ENCODE peak calls at places on chromosomes 2 and 18, in seven cellular contexts. K is A549, O is K562, A is IMR-90, R is HepG2, D is GM12878, V is H1. E is an unnamed sample.

GRCh38 chr2:182324665-182325064 is 102.2 kb downstream of the PDE1A start:
- DNase-seq in K (no peak), O (no peak), A (peak), R (no peak), D (no peak), V (no peak), E (no peak)

GRCh38 chr2:33395660-33396249 is 80.7 kb upstream of the RASGRP3 start:
- DNase-seq in K (peak), O (peak), A (peak), R (peak), D (no peak), V (no peak), E (peak)

GRCh38 chr18:74895686-74896085 is 298.0 kb downstream of the ZNF407 start:
- DNase-seq in K (no peak), O (no peak), A (peak), R (peak), D (no peak), V (no peak), E (no peak)

GRCh38 chr2:85243101-85244072 is 84.4 kb downstream of the TGOLN2 start:
- DNase-seq in K (peak), O (peak), A (no peak), R (peak), D (no peak), V (no peak), E (peak)

GRCh38 chr2:37365669-37366068 is 21.2 kb downstream of the QPCT start:
- DNase-seq in K (no peak), O (no peak), A (no peak), R (no peak), D (no peak), V (no peak), E (no peak)

GRCh38 chr18:67463829-67464228 is 52.7 kb downstream of the DSEL start:
- DNase-seq in K (no peak), O (no peak), A (no peak), R (no peak), D (no peak), V (no peak), E (no peak)

GRCh38 chr2:212863185-212863588 is 288.2 kb downstream of the IKZF2 start:
- DNase-seq in K (no peak), O (peak), A (no peak), R (peak), D (peak), V (peak), E (peak)

GRCh38 chr18:59617468-59617932 is 79.7 kb downstream of the CCBE1 start:
- DNase-seq in K (no peak), O (no peak), A (no peak), R (no peak), D (no peak), V (no peak), E (peak)

GRCh38 chr2:6723865-6724571 is 141.7 kb downstream of the CMPK2 start:
- DNase-seq in K (no peak), O (no peak), A (no peak), R (no peak), D (no peak), V (no peak), E (peak)

GRCh38 chr18:55932675-55933074 is 344.7 kb upstream of the TCF4 start:
- DNase-seq in K (no peak), O (no peak), A (no peak), R (no peak), D (no peak), V (no peak), E (no peak)

GRCh38 chr18:64720781-64721464 is 572.0 kb upstream of the LINC00305 start:
- DNase-seq in K (no peak), O (no peak), A (no peak), R (peak), D (no peak), V (no peak), E (no peak)

GRCh38 chr18:41128545-41128944 is 826.5 kb upstream of the PIK3C3 start:
- DNase-seq in K (no peak), O (no peak), A (peak), R (no peak), D (no peak), V (no peak), E (no peak)

GRCh38 chr2:134148843-134149472 is 104.9 kb upstream of the MGAT5 start:
- DNase-seq in K (no peak), O (no peak), A (no peak), R (no peak), D (no peak), V (no peak), E (no peak)

DNA sequence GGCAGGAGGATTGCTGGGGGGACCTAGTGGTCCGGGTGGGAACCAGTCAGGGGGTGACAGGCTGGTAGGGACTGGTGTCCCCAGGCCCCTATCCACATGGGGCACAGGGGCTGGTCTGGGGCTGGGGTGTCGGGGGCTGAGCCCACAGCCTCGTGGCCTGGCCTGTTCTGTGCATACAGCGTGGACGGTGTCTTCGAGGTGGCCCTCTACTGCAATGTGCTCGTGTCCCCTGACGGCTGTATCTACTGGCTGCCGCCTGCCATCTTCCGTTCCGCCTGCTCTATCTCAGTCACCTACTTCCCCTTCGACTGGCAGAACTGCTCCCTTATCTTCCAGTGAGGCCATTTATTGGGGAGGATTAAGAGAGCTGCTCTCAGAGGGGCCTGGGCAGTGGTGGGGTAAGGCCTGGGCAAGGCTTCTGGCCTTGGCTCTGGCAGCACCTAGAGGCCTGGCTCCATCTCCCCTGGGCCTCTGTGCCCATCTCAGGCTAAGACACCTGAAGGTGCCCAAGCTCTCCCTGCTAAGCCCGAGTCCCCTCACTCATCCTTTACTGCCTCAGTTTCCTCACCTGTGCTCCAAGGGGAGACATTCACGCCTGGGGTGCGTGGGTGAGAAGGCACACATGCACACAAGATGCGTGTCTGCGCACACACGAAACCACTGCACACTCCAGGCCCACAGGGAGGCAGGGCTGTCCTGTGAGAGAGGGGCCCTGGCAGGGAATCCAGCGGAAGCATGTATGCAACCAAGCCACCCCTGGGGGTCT is 1.9 kb downstream of the CHRNG start:
- DNase-seq in K (no peak), O (peak), A (no peak), R (no peak), D (no peak), V (no peak), E (peak)
- TF ChIP-seq RFX5 in K (no peak), O (no peak), A (no peak), R (no peak), D (no peak), V (no peak), E (no peak)

DNA sequence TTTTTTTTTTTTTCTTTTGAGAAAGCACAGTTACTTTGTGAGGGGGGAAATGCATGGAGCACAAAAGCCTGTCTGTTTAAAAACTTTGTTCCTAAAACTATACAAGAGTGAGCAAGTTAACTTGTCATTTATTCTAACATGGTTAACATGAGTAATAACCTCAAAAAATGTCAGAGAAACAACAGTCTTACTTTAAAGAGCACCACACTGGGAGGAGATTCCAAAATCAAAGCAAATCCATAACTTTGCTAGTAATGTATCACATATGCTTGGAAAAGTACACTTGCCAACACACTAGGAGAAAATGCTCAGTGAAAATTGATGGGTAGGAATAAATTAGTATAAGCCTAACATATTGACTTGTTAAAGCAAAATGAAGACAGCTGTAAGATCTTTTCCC is 157.1 kb downstream of the PRPF40A start:
- DNase-seq in K (no peak), O (no peak), A (peak), R (no peak), D (no peak), V (no peak), E (no peak)
- TF ChIP-seq RFX5 in K (no peak), O (no peak), A (no peak), R (no peak), D (no peak), V (no peak), E (no peak)

GRCh38 chr2:174334781-174335604 is at the start of gene SP9:
- DNase-seq in K (peak), O (peak), A (peak), R (peak), D (no peak), V (no peak), E (peak)
- TF ChIP-seq RFX5 in K (no peak), O (no peak), A (no peak), R (no peak), D (no peak), V (no peak), E (no peak)

GRCh38 chr2:9018109-9018508 is 14.6 kb upstream of the MBOAT2 start:
- DNase-seq in K (no peak), O (no peak), A (no peak), R (no peak), D (no peak), V (no peak), E (no peak)

GRCh38 chr2:9020267-9020666 is 16.8 kb upstream of the MBOAT2 start:
- DNase-seq in K (no peak), O (no peak), A (no peak), R (no peak), D (no peak), V (no peak), E (no peak)

GRCh38 chr2:9018534-9018933 is 15.1 kb upstream of the MBOAT2 start:
- DNase-seq in K (no peak), O (no peak), A (no peak), R (no peak), D (no peak), V (no peak), E (no peak)

GRCh38 chr2:9024575-9024974 is 21.1 kb upstream of the MBOAT2 start:
- DNase-seq in K (no peak), O (no peak), A (no peak), R (no peak), D (no peak), V (no peak), E (no peak)

GRCh38 chr2:9021563-9022211 is 18.2 kb upstream of the MBOAT2 start:
- DNase-seq in K (no peak), O (no peak), A (no peak), R (no peak), D (no peak), V (no peak), E (no peak)
- TF ChIP-seq RFX5 in K (no peak), O (no peak), A (no peak), R (no peak), D (no peak), V (no peak), E (no peak)

DNA sequence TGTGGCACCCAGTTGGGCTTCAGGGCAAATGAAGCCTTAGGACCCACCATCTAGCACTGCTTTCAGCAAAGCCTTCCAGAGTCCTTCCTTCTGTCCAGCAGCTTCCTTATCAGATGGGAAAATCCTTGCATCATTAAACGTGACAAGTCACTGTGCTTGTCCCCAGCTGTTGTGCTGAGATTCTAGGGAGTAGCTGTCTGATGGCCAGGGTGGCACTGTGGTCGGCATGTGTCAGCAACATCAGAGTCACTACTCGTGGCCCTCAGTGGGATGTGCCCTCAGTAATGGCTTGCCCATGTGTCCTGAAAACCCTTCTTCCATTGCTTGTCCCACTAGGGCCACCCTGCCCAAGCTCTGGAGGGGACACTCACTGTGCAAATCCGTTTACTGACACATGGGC is 102.4 kb downstream of the GBX2 start:
- DNase-seq in K (no peak), O (no peak), A (no peak), R (no peak), D (no peak), V (no peak), E (no peak)
- TF ChIP-seq RFX5 in K (no peak), O (no peak), A (no peak), R (no peak), D (no peak), V (no peak), E (no peak)

GRCh38 chr2:186456941-186457340 is 29.1 kb upstream of the ZC3H15 start:
- DNase-seq in K (no peak), O (no peak), A (peak), R (no peak), D (no peak), V (no peak), E (no peak)
- TF ChIP-seq RFX5 in K (no peak), O (no peak), A (no peak), R (no peak), D (no peak), V (no peak), E (no peak)

GRCh38 chr2:63861220-63861822 is 19.6 kb downstream of the UGP2 start:
- DNase-seq in K (peak), O (peak), A (peak), R (peak), D (no peak), V (no peak), E (peak)
- TF ChIP-seq RFX5 in K (no peak), O (no peak), A (no peak), R (no peak), D (no peak), V (no peak), E (no peak)

GRCh38 chr2:144381716-144382115 is 138.2 kb downstream of the ZEB2 start:
- DNase-seq in K (no peak), O (no peak), A (no peak), R (no peak), D (no peak), V (no peak), E (no peak)

GRCh38 chr2:144382848-144383247 is 137.1 kb downstream of the ZEB2 start:
- DNase-seq in K (no peak), O (no peak), A (no peak), R (no peak), D (peak), V (no peak), E (no peak)

GRCh38 chr2:144378551-144378950 is 141.4 kb downstream of the ZEB2 start:
- DNase-seq in K (no peak), O (no peak), A (no peak), R (no peak), D (no peak), V (no peak), E (no peak)

GRCh38 chr2:144377929-144378328 is 142.0 kb downstream of the ZEB2 start:
- DNase-seq in K (no peak), O (no peak), A (peak), R (no peak), D (no peak), V (no peak), E (no peak)

DNA sequence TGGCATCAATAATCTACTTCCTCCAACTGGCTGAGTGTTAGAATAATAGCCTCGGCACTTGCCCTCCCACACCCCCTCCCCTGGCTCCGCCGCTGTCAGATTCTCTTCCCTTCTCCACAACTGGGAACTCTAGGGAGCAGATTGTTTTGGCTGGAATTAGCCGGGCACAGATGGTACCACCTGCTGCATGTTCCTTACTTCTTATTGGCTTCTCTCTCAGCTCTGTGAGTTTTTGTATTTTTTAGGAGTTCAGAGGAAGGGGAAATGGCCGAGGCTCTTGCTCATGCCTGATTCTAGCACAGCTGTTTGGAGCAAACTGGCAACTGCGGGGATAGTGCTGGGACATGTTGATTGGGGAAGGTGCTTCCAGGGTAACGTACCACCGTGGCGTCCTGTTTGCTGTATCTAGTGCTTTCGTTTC is 140.0 kb downstream of the ZEB2 start:
- DNase-seq in K (no peak), O (no peak), A (no peak), R (no peak), D (no peak), V (no peak), E (no peak)
- TF ChIP-seq RFX5 in K (no peak), O (no peak), A (no peak), R (no peak), D (no peak), V (no peak), E (no peak)

GRCh38 chr2:38514603-38515154 is 88.0 kb downstream of the HNRNPLL start:
- DNase-seq in K (no peak), O (no peak), A (no peak), R (no peak), D (no peak), V (no peak), E (no peak)

GRCh38 chr2:38517284-38517683 is 85.4 kb downstream of the HNRNPLL start:
- DNase-seq in K (no peak), O (no peak), A (no peak), R (no peak), D (no peak), V (no peak), E (no peak)

GRCh38 chr2:38516122-38516521 is 86.6 kb downstream of the HNRNPLL start:
- DNase-seq in K (no peak), O (no peak), A (no peak), R (no peak), D (no peak), V (no peak), E (no peak)

GRCh38 chr2:38512211-38512610 is 90.5 kb downstream of the HNRNPLL start:
- DNase-seq in K (no peak), O (no peak), A (no peak), R (no peak), D (no peak), V (no peak), E (no peak)

DNA sequence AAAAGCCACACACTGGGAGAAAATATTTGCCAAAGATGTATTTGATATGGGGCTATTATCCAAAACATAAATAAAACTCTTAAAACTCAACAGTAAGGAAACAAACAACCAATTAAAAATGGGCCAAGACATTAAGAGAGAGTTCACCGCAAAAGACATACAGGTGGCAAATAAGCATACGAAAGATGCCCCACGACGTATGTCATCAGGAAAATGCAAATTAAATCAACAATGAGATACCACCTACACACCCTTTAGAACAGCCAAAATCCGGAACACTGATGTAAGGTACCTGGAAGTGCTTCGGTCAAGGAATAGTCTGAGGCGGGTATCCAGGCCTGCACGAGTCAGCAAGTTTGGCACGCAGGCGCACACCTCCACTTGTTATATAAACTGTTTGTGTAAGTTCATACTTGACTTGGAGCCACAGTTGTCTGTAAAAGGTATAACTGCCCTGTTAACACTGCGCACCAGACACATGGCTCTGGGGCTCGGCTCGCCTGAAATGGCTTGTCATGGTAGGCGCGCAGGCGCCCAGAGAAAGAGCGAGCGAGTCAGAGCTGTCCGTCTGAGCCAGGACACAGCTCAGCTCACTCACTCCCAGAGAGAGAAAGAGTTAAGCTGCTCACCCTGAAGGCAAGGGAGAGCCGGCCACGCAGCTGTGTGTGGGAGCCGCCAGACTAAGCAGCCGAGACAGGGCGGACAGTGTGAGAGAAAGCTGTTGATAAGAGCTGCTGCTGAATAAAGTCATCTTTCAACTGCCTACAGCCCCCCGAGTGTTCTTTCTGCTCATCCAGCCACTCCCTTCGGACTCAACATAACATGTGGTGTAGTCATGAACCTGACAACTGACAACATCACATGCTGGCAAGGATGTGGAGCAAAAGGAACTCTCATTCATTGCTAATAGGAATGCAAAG is 87.3 kb downstream of the HNRNPLL start:
- DNase-seq in K (no peak), O (peak), A (peak), R (no peak), D (no peak), V (no peak), E (no peak)
- TF ChIP-seq RFX5 in K (no peak), O (no peak), A (no peak), R (no peak), D (no peak), V (no peak), E (no peak)